ENCODE peak calls at places on chromosomes 4 and X, in nine cellular contexts. H is lower leg skin; O is GDM1; F is NCI-H524 treated with DMSO at 0.1 percent for 48 hours; T is CD4-positive, CD25-positive, alpha-beta regulatory T cell; I is left kidney; K is cardiac fibroblast; Y is fibroblast of the aortic adventitia; D is posterior vena cava. S is an unnamed sample.

GRCh38 chrX:16445166-16445752 is 204.7 kb upstream of the S100G start:
- DNase-seq in Y (peak), K (peak), H (no peak), D (no peak), F (no peak), I (peak), T (peak), O (no peak), S (peak)

GRCh38 chr4:39698424-39699009 is 581 bp downstream of the UBE2K start:
- DNase-seq in T (no peak), I (peak), K (peak), F (no peak), H (peak), D (peak), O (peak), Y (peak), S (peak)

GRCh38 chrX:39263946-39264483 is 462.8 kb downstream of the MID1IP1 start:
- DNase-seq in D (no peak), H (no peak), I (no peak), O (no peak), Y (no peak), K (no peak), F (no peak), T (no peak), S (no peak)

GRCh38 chrX:23515028-23515427 is 152.3 kb upstream of the PRDX4 start:
- DNase-seq in K (no peak), O (no peak), F (no peak), I (no peak), Y (no peak), H (no peak), T (no peak), D (no peak), S (peak)

GRCh38 chrX:63934160-63934559 is 149.1 kb upstream of the ARHGEF9 start:
- DNase-seq in Y (no peak), I (no peak), O (no peak), H (no peak), K (no peak), F (no peak), D (no peak), T (no peak), S (no peak)

GRCh38 chrX:148535639-148536038 is 35.2 kb downstream of the AFF2 start:
- DNase-seq in D (no peak), I (no peak), F (no peak), K (no peak), O (no peak), T (no peak), H (no peak), Y (no peak), S (no peak)

GRCh38 chr4:173074501-173074946 is 94.1 kb upstream of the GALNT7 start:
- DNase-seq in H (no peak), D (no peak), K (peak), Y (peak), T (no peak), I (peak), O (no peak), F (peak), S (peak)

GRCh38 chr4:125132281-125132680 is 182.5 kb upstream of the FAT4 start:
- DNase-seq in D (no peak), F (no peak), O (no peak), T (no peak), K (no peak), I (no peak), Y (peak), H (no peak), S (no peak)

GRCh38 chr4:40856836-40857362 is 107.1 kb downstream of the NSUN7 start:
- DNase-seq in F (no peak), H (peak), O (no peak), T (peak), Y (peak), D (peak), I (peak), K (peak), S (peak)

GRCh38 chr4:41207330-41207831 is 7.0 kb downstream of the APBB2 start:
- DNase-seq in I (no peak), T (no peak), Y (peak), D (peak), H (no peak), F (no peak), K (peak), O (no peak), S (peak)